ENCODE peak calls at places on chromosomes 11 and 22, in four cellular contexts. One of them, this sample, is unnamed.

GRCh38 chr11:30006876-30007275 is 10.0 kb downstream of the KCNA4 start:
- DNase-seq in GM12878: no peak
- DNase-seq in A549: no peak
- DNase-seq in K562: no peak
- DNase-seq in this sample: no peak

GRCh38 chr11:80967649-80968048 is 1526.8 kb upstream of the TENM4 start:
- DNase-seq in A549: no peak
- DNase-seq in K562: no peak
- DNase-seq in GM12878: no peak
- DNase-seq in this sample: no peak

GRCh38 chr11:33965032-33965431 is 73.2 kb upstream of the LMO2 start:
- DNase-seq in K562: no peak
- DNase-seq in GM12878: no peak
- DNase-seq in A549: no peak
- DNase-seq in this sample: no peak

GRCh38 chr11:64661622-64662021 is 61.4 kb downstream of the NRXN2 start:
- DNase-seq in K562: no peak
- DNase-seq in A549: no peak
- DNase-seq in GM12878: no peak
- DNase-seq in this sample: no peak

GRCh38 chr22:46012182-46012880 is 35.4 kb upstream of the WNT7B start:
- DNase-seq in GM12878: no peak
- DNase-seq in K562: no peak
- DNase-seq in A549: no peak
- DNase-seq in this sample: no peak

GRCh38 chr11:70230151-70230839 is 27.2 kb downstream of the FADD start:
- DNase-seq in GM12878: no peak
- DNase-seq in K562: no peak
- DNase-seq in A549: no peak
- DNase-seq in this sample: no peak

GRCh38 chr22:28674121-28674563 is 5.5 kb downstream of the TTC28 start:
- DNase-seq in A549: no peak
- DNase-seq in GM12878: peak; percentile 40
- DNase-seq in K562: peak; percentile 57
- DNase-seq in this sample: no peak

GRCh38 chr22:42172385-42173172 is 42.0 kb upstream of the CYP2D6 start:
- DNase-seq in K562: no peak
- DNase-seq in GM12878: no peak
- DNase-seq in A549: no peak
- DNase-seq in this sample: peak; percentile 74

GRCh38 chr11:121763526-121763925 is 310.8 kb upstream of the SORL1-AS1 start:
- DNase-seq in A549: no peak
- DNase-seq in K562: no peak
- DNase-seq in GM12878: peak; percentile 19
- DNase-seq in this sample: no peak

GRCh38 chr11:63537293-63538101 is 889 bp downstream of the PLAAT4 start:
- DNase-seq in A549: no peak
- DNase-seq in K562: no peak
- DNase-seq in GM12878: no peak
- DNase-seq in this sample: no peak

GRCh38 chr22:16987822-16988221 is 20.2 kb downstream of the GAB4 start:
- DNase-seq in A549: no peak
- DNase-seq in K562: no peak
- DNase-seq in GM12878: no peak
- DNase-seq in this sample: no peak

GRCh38 chr11:41799747-41800146 is 340.3 kb upstream of the LRRC4C start:
- DNase-seq in K562: no peak
- DNase-seq in GM12878: no peak
- DNase-seq in A549: no peak
- DNase-seq in this sample: no peak

GRCh38 chr11:73949246-73949645 is 1.6 kb upstream of the DNAJB13 start:
- DNase-seq in GM12878: no peak
- DNase-seq in K562: no peak
- DNase-seq in A549: no peak
- DNase-seq in this sample: no peak

GRCh38 chr11:10348650-10349280 is 43.9 kb downstream of the ADM start:
- DNase-seq in GM12878: no peak
- DNase-seq in A549: no peak
- DNase-seq in K562: no peak
- DNase-seq in this sample: peak; percentile 15

GRCh38 chr22:36937319-36938027 is 24.0 kb downstream of the CSF2RB start:
- DNase-seq in A549: no peak
- DNase-seq in GM12878: no peak
- DNase-seq in K562: no peak
- DNase-seq in this sample: no peak

GRCh38 chr11:134815404-134815803 is 403.4 kb upstream of the B3GAT1 start:
- DNase-seq in K562: no peak
- DNase-seq in GM12878: no peak
- DNase-seq in A549: no peak
- DNase-seq in this sample: no peak

GRCh38 chr11:820655-821512 is 2.2 kb downstream of the PNPLA2 start:
- DNase-seq in A549: peak; percentile 85
- DNase-seq in GM12878: no peak
- DNase-seq in K562: no peak
- DNase-seq in this sample: peak; percentile 70

GRCh38 chr11:16860632-16861031 is 122.2 kb downstream of the C11orf58 start:
- DNase-seq in GM12878: no peak
- DNase-seq in A549: no peak
- DNase-seq in K562: peak; percentile 77
- DNase-seq in this sample: no peak

GRCh38 chr11:86067230-86068137 is 1.4 kb downstream of the PICALM start:
- DNase-seq in GM12878: no peak
- DNase-seq in A549: no peak
- DNase-seq in K562: peak; percentile 67
- DNase-seq in this sample: peak; percentile 83

GRCh38 chr22:29702025-29702930 is 17.5 kb upstream of the CABP7 start:
- DNase-seq in GM12878: no peak
- DNase-seq in A549: peak; percentile 30
- DNase-seq in K562: no peak
- DNase-seq in this sample: no peak

GRCh38 chr11:73961321-73961720 is 10.5 kb downstream of the DNAJB13 start:
- DNase-seq in GM12878: no peak
- DNase-seq in A549: no peak
- DNase-seq in K562: no peak
- DNase-seq in this sample: no peak

DNA sequence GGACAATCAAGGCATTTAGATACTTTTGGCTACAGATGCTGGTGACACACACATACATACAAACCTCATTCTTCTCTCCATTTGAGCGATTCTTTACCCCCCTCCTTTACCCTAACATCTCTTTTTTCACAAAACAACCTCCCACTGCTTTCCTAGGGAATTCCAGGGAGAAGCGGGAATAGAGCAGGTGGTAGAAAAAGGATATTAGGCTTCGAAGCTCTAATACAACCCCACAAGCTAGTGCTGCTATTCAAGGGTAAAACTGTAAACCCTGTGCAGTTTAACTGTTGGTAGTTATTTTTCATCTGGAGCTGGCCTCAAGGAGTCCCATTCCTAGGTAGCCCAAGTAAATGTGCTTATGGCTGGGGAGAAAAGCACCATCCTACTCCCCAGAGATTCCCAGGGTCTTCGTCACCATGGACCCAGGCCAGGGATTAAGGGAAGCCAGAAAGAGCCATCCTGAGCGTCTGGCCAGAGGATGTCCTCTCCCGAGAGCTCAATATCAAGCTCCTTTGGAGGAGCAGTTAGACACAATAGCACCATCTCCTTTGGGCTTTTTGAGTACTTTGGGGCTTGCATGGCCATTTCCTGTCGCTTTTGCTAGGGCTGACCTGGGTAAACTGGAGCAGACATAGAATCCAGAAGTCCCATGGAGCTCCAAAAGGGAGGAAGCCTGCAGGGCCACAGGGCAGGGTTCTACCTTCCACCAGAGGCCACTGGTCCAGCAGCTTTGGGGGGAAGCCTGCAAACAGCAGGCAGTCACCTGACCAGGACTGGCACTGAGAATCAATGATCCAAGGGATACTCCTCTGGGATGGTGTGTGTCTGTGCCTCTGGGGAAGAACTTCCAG is 3.1 kb downstream of the MAML2 start:
- DNase-seq in A549: no peak
- DNase-seq in GM12878: no peak
- DNase-seq in K562: peak; percentile 30
- DNase-seq in this sample: no peak
- TF ChIP-seq SMC3 in A549: no peak
- TF ChIP-seq SMC3 in GM12878: no peak
- TF ChIP-seq SMC3 in K562: no peak
- TF ChIP-seq SMC3 in this sample: no peak

GRCh38 chr22:18071968-18072310 is 5.9 kb upstream of the PEX26 start:
- DNase-seq in K562: no peak
- DNase-seq in A549: no peak
- DNase-seq in GM12878: no peak
- DNase-seq in this sample: no peak
- TF ChIP-seq MYC in K562: no peak
- TF ChIP-seq MYC in A549: no peak
- TF ChIP-seq MYC in GM12878: no peak
- TF ChIP-seq MYC in this sample: no peak

DNA sequence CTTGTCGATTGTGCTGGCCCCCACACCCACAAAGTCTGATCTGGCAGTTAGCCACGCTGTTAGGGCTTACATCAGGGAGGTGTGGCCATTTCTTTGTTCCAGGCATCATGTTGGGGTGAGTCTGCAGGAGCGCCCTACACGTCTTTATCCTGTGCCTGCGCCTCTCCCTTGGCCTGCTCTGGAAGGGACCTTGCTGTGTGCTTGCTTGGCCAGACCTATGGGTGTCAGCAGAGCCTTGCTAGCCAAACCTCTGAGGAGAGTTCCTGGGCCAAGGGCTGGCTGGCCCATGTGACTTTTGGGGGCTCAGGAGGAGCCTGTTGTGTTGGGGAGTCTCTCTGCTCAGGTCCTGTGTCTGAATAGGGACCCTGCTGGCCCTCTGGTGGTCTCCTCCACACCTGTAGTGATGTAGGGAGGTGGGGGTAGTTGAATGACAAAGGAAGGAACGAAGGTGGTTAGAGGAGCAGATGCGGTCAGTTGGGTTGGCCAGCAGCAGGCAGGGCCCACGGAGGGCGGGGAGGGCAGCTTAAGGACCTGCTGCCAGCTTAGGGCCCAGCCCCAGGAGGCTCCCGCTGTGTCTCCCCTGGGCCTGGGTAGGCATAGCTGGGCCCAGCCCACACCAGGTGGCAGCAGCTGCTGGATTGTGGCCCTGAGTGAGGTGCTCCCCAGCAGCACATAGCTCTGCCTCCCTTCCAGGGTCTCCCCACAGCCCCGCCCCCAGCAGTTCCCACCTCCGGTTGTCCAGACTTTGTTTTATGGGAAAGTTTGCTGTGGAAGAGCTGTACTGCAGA is 7.9 kb downstream of the PPIL2 start:
- DNase-seq in K562: no peak
- DNase-seq in GM12878: no peak
- DNase-seq in A549: no peak
- DNase-seq in this sample: no peak
- TF ChIP-seq SMC3 in K562: no peak
- TF ChIP-seq SMC3 in GM12878: no peak
- TF ChIP-seq SMC3 in A549: no peak
- TF ChIP-seq SMC3 in this sample: no peak

GRCh38 chr11:93330446-93330984 is at the start of gene DEUP1:
- DNase-seq in GM12878: no peak
- DNase-seq in A549: peak; percentile 2
- DNase-seq in K562: peak; percentile 85
- DNase-seq in this sample: no peak
- TF ChIP-seq MYC in GM12878: no peak
- TF ChIP-seq MYC in A549: no peak
- TF ChIP-seq MYC in K562: peak; percentile 90
- TF ChIP-seq MYC in this sample: no peak

DNA sequence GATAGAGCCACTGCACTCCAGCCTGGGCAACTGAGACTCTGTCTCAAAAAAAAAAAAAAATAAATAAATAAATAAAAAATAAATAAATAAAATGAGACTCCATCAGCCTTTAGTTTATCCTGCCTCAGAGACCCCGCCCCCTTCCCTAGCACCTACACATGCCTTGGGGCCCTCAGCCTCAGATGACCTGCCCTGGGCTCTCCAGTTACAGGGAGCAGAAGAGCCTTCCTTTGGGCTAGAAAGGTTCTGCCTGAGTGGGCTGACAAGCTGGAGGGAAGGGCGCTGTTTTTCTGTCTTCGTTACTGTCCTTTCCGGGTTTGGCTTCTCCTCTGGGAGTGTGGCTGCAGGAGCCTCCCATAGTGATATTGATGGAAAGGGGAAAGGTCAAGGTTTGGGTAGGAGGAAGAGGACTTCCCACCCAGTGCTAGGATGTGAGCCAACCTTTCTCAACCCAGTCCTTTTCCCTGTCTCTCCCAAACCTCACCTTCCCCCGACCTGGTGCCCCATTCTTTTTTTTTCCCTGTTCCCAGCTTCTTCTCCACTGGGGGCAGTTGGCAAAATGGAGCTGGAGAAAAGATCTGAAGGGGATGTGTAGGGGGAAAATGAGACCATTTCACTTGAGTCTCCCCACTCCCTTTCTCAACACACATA is 1.5 kb upstream of the SF3B2 start:
- DNase-seq in A549: peak; percentile 38
- DNase-seq in GM12878: no peak
- DNase-seq in K562: peak; percentile 31
- DNase-seq in this sample: no peak
- TF ChIP-seq SMC3 in A549: no peak
- TF ChIP-seq SMC3 in GM12878: no peak
- TF ChIP-seq SMC3 in K562: no peak
- TF ChIP-seq SMC3 in this sample: no peak

DNA sequence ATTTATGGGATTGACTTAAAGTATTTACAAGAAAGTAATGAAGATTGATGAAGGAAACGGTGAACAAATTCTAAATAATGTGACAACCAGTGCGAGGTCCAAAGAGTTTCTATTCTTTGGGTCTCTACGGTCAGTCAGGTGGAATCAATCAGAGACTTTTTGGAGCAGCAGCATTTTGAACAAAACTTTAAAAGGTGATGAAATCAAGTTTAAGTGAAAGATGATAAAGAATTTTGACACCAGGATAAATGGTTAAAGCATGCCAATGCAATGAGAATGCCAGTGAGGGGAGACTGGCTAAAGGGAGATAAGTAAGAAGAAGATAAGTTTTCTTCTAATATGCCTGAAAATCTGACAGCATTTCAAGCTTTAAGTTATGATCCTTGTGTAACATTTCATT is 67.9 kb downstream of the DCUN1D5 start:
- DNase-seq in GM12878: no peak
- DNase-seq in A549: no peak
- DNase-seq in K562: no peak
- DNase-seq in this sample: no peak
- TF ChIP-seq MYC in GM12878: no peak
- TF ChIP-seq MYC in A549: no peak
- TF ChIP-seq MYC in K562: no peak
- TF ChIP-seq MYC in this sample: no peak